ENCODE peak calls at places on chromosomes 1 and 21, in five cellular contexts. K, G, Y, U and T are unnamed samples.

GRCh38 chr1:207993477-207994445 is 82.8 kb upstream of the CD34 start:
- DNase-seq in K (no peak), G (peak), Y (no peak), U (no peak), T (no peak)

GRCh38 chr1:7384121-7384520 is 387.0 kb upstream of the VAMP3 start:
- DNase-seq in K (no peak), G (no peak), Y (no peak), U (peak), T (no peak)

GRCh38 chr1:243977104-243977503 is 74.0 kb upstream of the ZBTB18 start:
- DNase-seq in K (no peak), G (no peak), Y (no peak), U (no peak), T (no peak)

GRCh38 chr1:150799104-150799503 is 9.0 kb downstream of the CTSK start:
- DNase-seq in K (no peak), G (no peak), Y (no peak), U (no peak), T (no peak)

GRCh38 chr1:183114441-183114840 is 71.6 kb upstream of the LAMC2 start:
- DNase-seq in K (no peak), G (no peak), Y (no peak), U (no peak), T (no peak)

GRCh38 chr1:64892576-64893573 is 73.5 kb downstream of the JAK1 start:
- DNase-seq in K (no peak), G (no peak), Y (no peak), U (no peak), T (no peak)

GRCh38 chr1:74502858-74503257 is 9.6 kb downstream of the LRRC53 start:
- DNase-seq in K (no peak), G (no peak), Y (no peak), U (no peak), T (no peak)

GRCh38 chr1:8763888-8764287 is 53.6 kb downstream of the RERE start:
- DNase-seq in K (no peak), G (no peak), Y (no peak), U (no peak), T (no peak)

GRCh38 chr1:213657879-213658278 is 329.9 kb upstream of the PROX1 start:
- DNase-seq in K (no peak), G (no peak), Y (no peak), U (no peak), T (no peak)

GRCh38 chr1:25178917-25179571 is 53.3 kb downstream of the SYF2 start:
- DNase-seq in K (no peak), G (no peak), Y (no peak), U (no peak), T (no peak)

GRCh38 chr1:55015123-55015522 is 16.4 kb downstream of the BSND start:
- DNase-seq in K (no peak), G (no peak), Y (no peak), U (peak), T (no peak)

GRCh38 chr1:174969977-174970376 is 29.8 kb upstream of the CACYBP start:
- DNase-seq in K (no peak), G (no peak), Y (no peak), U (no peak), T (no peak)

GRCh38 chr21:29148535-29148934 is 18.1 kb downstream of the MAP3K7CL start:
- DNase-seq in K (no peak), G (no peak), Y (peak), U (no peak), T (peak)

GRCh38 chr1:155648207-155649147 is 38.5 kb downstream of the MSTO1 start:
- DNase-seq in K (peak), G (no peak), Y (peak), U (peak), T (peak)
- TF ChIP-seq CTCF in K (peak), G (no peak), Y (peak), U (no peak), T (peak)

DNA sequence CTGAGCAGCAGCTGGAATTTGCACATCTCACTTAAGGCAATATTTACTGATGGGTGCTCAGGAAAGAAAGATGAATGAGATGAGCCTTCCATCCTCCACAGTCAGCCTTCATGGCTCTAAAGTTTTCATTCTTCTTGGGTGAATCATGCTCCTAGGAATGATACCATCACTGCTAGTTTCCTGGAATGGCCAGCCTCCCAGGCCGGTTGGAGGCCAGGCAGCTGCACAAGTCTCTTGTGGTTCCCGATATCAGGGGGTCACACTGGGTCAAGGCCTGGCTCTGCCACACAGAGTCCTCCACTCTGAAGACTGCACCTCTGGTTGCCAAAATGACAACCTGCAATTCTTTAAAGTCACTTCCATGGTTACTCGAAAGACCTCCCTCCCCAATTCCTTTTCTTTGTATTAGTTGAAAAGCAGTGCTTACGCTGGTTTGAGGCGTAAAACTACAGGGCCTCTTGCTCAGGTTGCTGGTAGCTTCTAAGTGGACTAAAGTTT is 46.2 kb upstream of the PALMD start:
- DNase-seq in K (no peak), G (no peak), Y (no peak), U (no peak), T (peak)
- TF ChIP-seq CTCF in K (no peak), G (no peak), Y (no peak), U (no peak), T (no peak)

GRCh38 chr1:118826669-118827068 is 161.5 kb downstream of the TBX15 start:
- DNase-seq in K (no peak), G (no peak), Y (no peak), U (no peak), T (no peak)
- TF ChIP-seq CTCF in K (no peak), G (no peak), Y (no peak), U (no peak), T (no peak)

GRCh38 chr1:246528933-246529731 is 22.1 kb upstream of the SMYD3 start:
- DNase-seq in K (no peak), G (no peak), Y (no peak), U (no peak), T (no peak)

GRCh38 chr1:246534114-246534513 is 27.0 kb upstream of the SMYD3 start:
- DNase-seq in K (no peak), G (no peak), Y (no peak), U (no peak), T (no peak)

GRCh38 chr1:246533371-246533905 is 26.4 kb upstream of the SMYD3 start:
- DNase-seq in K (no peak), G (no peak), Y (no peak), U (no peak), T (no peak)

GRCh38 chr1:246530482-246530881 is 23.4 kb upstream of the SMYD3 start:
- DNase-seq in K (no peak), G (no peak), Y (no peak), U (no peak), T (no peak)

DNA sequence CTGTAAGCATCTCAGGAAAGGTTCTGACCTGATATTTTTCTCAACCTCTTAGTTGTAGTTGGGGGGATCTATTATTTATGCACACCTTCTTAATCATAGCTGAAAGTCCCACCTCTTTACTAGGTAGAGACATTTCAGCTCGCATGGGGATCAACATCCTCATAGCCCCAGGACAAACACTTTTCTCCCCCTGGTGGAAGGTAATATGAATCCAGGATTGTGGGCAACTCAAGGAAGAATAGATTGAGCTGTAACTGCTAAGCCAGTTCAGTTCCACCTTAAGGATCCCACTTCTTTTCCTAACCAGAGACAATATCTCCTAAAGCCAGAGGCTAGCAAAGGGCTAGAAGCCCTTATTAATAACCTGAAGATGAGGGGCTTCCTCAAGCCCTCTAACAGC is 25.4 kb upstream of the SMYD3 start:
- DNase-seq in K (no peak), G (no peak), Y (no peak), U (no peak), T (no peak)
- TF ChIP-seq CTCF in K (peak), G (no peak), Y (no peak), U (no peak), T (peak)

GRCh38 chr21:42063578-42064521 is 7.3 kb upstream of the UMODL1 start:
- DNase-seq in K (no peak), G (no peak), Y (no peak), U (no peak), T (no peak)

GRCh38 chr21:42061195-42061865 is 9.8 kb upstream of the UMODL1 start:
- DNase-seq in K (no peak), G (no peak), Y (no peak), U (no peak), T (no peak)

GRCh38 chr21:42061866-42062542 is 9.1 kb upstream of the UMODL1 start:
- DNase-seq in K (no peak), G (no peak), Y (no peak), U (no peak), T (no peak)

GRCh38 chr21:42063206-42063577 is 7.9 kb upstream of the UMODL1 start:
- DNase-seq in K (no peak), G (no peak), Y (no peak), U (no peak), T (no peak)

DNA sequence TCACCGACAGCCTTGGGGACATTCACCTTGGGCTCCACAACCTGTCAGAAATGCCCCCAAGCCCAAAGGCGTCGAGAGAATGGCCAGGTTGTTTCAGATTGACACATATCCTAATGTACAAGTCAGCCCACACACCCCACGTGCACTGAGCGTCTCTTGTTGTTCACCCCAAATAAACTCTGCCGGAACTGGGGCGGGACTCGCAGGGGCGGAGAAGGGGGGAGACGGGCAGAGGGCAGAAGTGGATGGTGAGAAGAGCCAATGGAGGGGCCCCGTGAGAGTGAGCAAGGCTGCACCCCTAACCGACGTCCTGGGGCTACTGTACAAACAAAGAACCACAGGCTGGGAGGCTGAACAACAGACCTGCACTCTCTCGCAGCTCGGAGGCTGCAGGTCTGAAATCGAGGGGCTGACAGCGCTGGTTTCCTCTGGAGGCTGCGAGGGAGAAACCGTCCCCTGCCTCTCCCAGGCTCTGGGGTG is 8.5 kb upstream of the UMODL1 start:
- DNase-seq in K (no peak), G (no peak), Y (no peak), U (peak), T (no peak)
- TF ChIP-seq CTCF in K (no peak), G (no peak), Y (no peak), U (no peak), T (no peak)

DNA sequence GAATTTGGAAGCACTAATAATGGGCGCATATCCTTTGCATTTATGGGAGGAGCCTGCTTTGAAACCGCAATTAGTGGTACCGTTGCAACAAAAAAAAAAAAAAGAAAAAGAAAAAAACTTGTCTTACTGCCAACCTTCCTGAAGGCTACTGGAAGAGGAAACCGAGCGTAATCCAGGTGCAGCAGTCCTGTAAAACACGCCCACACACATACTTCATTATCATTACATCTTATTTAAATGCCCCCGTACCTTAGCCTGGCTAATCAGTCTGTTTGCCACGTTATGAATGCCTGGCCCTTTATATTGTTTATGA is 686 bp upstream of the ZNF281 start:
- DNase-seq in K (no peak), G (no peak), Y (no peak), U (no peak), T (no peak)
- TF ChIP-seq CTCF in K (no peak), G (no peak), Y (no peak), U (no peak), T (no peak)

DNA sequence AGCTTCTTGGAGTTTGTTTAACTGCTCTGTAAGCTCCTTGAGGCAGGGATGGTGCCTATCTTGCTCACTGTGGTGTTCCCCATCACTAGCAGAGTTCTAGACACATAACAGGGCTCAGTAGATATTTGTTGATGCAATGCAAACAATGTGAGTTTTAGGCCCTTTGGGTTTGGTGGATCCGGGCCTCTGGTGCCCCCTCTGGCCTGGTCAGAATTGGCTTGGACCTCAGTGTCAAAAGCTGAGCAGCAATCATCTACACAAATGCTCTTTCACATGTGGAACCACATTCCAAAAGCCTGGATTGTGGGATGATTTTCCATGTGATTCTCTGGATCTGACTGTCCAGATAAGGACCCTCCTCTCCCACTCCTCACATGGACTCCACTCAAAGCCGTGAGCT is 53.4 kb upstream of the BCAR3 start:
- DNase-seq in K (no peak), G (no peak), Y (no peak), U (no peak), T (no peak)
- TF ChIP-seq CTCF in K (peak), G (no peak), Y (peak), U (no peak), T (peak)

DNA sequence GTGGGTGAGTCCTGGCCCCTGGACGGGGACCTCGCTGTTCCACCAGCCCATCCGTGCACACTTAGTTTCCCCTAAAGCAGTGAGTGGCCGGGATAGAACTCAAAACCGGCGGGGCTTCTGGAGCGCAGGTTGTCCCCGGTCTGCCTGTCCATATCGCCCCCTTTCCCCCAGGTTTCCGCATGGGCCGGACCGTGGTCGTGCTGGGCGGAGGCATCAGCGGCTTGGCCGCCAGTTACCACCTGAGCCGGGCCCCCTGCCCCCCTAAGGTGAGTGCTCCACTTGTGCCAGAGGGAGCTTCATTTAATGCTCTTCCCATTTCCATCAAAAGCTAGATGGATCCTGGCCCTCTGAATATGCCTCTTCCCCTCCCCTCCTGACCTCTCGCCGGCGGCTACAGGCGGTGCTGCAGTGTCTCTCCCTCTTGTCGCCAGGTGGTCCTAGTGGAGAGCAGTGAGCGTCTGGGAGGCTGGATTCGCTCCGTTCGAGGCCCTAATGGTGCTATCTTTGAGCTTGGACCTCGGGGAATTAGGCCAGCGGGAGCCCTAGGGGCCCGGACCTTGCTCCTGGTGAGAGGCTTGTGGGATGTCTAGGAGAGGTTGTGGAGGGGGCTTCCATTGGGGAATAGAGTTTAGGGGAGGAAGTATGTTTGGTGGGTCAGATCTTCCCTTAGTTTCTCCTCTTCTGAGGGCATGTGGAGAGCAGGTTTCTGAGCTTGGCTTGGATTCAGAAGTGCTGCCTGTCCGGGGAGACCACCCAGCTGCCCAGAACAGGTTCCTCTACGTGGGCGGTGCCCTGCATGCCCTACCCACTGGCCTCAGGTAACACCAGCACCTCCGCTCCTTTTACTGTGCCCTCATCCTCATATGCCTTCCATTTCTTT is 683 bp downstream of the PPOX start:
- DNase-seq in K (no peak), G (peak), Y (no peak), U (no peak), T (peak)
- TF ChIP-seq CTCF in K (no peak), G (no peak), Y (no peak), U (no peak), T (no peak)